ENCODE peak calls at places on chromosomes 13 and 19, in four cellular contexts. P, B, X and E are unnamed samples.

GRCh38 chr13:112779856-112780604 is 90.2 kb downstream of the ATP11A start:
- DNase-seq in X (no peak), P (no peak), B (no peak), E (no peak)

GRCh38 chr13:43493496-43494000 is 293.2 kb downstream of the ENOX1 start:
- DNase-seq in X (no peak), P (no peak), B (no peak), E (no peak)

GRCh38 chr13:97422118-97423054 is 11.6 kb upstream of the RAP2A start:
- DNase-seq in B (no peak), X (no peak), P (no peak), E (no peak)

GRCh38 chr13:40508112-40508511 is 158.3 kb downstream of the FOXO1 start:
- DNase-seq in P (peak), B (no peak), X (no peak), E (no peak)

GRCh38 chr19:40561947-40562346 is 14.7 kb upstream of the SHKBP1 start:
- DNase-seq in P (no peak), B (no peak), X (no peak), E (no peak)

GRCh38 chr19:38831142-38831605 is 420 bp downstream of the ECH1 start:
- DNase-seq in B (no peak), P (peak), X (peak), E (no peak)

GRCh38 chr13:111572956-111573355 is 252.5 kb downstream of the TEX29 start:
- DNase-seq in P (no peak), X (no peak), B (no peak), E (no peak)

GRCh38 chr19:35030257-35031071 is at the start of gene SCN1B:
- DNase-seq in X (peak), B (peak), P (peak), E (peak)

GRCh38 chr13:99371956-99372355 is 64.8 kb upstream of the GPR183 start:
- DNase-seq in X (no peak), P (no peak), B (peak), E (no peak)

GRCh38 chr19:35853038-35853756 is 893 bp upstream of the NPHS1 start:
- DNase-seq in B (no peak), P (no peak), X (no peak), E (no peak)

GRCh38 chr19:42089191-42089750 is 13.3 kb downstream of the ZNF574 start:
- DNase-seq in X (peak), P (no peak), B (no peak), E (no peak)

GRCh38 chr13:109812375-109812774 is 26.0 kb upstream of the IRS2 start:
- DNase-seq in X (no peak), B (no peak), P (no peak), E (no peak)

GRCh38 chr13:83883061-83883523 is 818 bp upstream of the SLITRK1 start:
- DNase-seq in X (no peak), P (no peak), B (no peak), E (no peak)

GRCh38 chr13:113791226-113791625 is 32.2 kb downstream of the TMEM255B start:
- DNase-seq in X (no peak), P (no peak), B (no peak), E (no peak)

DNA sequence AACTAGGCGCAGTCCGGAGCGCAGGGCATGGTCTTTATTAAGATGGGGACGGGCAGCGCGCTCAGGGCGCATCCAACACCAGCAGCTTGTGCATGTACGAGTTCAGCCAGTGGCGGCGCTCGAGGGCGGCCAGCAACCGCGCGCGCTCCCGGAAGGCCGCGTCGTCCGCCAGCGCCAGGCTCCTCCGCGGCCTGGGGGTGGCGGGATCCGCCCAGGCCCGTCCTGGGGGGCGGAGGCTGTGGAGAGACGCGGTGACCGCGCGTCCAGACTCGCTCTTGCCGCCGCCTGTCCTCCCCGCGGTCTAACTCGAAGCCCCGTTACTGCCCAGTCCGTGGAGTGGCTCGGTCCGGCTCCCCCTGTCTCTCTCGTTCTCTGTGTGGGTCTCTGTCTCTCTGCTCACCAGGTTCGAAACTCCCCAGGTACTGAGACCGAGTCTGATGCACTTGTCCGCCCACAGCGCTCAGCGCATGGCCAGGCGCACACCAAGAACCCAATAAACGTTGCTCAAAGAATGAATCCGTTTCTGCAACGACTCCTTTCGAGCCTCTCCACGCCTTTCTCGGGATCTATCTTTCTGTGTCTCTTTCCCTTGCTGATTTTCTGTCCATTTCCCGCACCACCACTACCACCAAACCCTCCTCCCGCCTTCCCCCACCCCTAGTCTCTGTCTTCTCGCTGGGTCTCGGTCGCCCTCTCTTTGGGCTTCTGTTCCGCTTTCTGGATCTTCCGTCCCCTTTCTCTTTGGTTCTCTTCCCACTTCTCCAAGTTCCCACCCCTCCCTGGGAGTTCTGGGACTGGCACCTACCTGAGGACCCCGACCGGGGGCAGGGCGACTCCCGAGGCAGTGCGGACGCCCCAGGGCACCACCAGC is 599 bp downstream of the PTH2 start:
- DNase-seq in B (peak), X (peak), P (no peak), E (no peak)
- TF ChIP-seq CTCF in B (peak), X (peak), P (peak), E (peak)

DNA sequence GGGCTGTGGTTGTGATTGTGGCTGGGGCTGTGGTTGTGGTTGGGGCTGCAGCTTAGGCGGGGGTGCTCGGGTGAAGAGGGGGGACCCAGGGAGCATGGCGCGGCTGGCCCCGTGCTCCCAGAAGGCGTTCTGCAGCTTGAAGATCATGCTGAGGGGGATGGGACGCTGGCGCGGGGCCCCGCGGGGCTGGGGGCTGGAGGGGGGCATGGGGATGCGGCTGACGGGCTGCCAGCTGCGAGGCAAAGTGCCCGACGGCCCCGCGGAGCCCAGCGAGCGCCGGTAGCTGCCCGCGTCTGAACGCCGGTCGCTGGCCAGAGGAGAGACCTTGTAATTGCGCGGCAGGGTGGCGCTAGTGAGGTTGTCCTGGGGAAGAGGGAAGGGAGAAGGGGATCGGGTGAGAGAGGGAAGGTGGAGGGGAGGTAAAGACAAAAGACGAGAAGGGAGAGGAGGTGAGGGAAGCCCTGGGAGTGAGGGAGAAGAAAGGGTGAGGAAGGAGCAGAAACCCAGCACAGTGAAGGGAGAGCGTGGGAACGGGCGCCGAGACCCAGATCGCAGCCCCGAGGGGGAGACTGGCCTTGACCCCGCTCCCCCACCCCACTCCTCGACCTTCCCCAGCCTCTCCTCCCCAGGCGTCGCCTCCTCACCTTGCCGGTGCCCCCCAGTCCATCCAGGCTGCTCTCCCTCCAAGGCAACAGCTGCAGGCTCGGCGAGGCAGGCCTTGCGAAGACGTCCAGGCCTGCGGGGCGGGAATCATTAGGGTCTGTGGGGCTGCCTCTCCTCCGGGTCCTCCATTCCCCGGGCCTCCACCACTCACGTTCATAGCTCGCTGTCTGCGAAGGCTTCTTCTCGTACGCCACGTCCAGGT is 9.1 kb downstream of the PPP1R13L start:
- DNase-seq in P (no peak), B (no peak), X (no peak), E (no peak)
- TF ChIP-seq CTCF in P (no peak), B (no peak), X (no peak), E (peak)

DNA sequence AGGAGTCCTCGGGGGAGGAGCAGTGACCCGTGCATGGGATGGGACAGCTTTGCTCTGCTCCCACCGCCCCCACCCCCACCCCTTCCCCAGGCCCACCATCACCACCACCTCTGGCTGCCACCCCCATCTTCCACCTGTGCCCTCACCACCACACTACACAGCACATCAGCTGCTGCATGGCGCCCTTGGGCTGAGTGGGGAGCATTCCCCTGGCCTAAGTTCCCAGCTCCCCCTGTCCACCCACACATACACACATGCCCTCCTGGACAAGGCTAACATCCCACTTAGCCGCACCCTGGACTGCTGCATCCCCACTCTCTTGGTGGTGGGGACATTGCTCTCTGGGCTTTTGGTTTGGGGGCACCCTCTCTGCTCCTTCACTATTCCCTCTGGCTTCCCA is 46.2 kb upstream of the SGCG start:
- DNase-seq in B (no peak), X (no peak), P (no peak), E (no peak)
- TF ChIP-seq CTCF in B (no peak), X (no peak), P (no peak), E (no peak)

DNA sequence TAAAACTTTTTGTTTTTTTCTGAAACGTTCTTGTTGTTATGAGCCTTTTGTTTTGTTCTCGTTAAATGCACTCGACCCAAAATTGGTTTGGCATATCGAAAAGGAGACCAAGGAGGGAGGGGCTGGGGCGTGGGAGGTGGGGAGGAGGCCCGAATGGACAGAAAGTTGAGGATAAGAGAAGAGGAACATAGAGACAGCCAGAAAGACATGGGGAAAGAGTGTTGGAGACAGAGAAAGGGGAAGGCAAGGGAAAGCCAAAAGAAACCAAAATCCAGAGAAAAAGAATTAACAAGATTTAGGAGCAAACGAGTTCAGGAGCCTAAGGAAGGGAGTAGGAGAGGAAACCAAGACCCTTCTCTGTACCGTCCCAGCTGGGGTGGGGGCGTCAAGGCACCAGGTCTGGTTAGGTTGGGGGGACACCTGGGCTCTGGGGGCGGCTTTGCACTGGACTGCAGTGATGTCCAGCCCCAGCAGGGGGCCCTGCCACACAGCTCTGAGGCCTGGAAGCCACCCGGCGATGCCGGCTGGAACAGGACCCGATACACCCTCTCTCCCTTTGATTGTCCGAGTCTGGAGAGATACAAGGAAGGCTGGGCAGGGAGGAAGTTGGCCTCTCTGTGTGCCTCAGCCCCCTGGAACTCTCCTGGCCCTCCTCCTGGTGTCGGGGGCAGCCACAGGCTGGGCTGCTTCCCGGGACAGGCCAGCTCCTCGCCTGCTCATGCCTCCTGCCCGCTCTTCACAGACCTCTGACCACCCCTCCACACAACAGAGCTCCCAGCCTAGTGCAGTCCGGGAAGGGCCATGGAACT is 11.6 kb upstream of the ASF1B start:
- DNase-seq in X (peak), B (peak), P (peak), E (peak)
- TF ChIP-seq CTCF in X (peak), B (peak), P (peak), E (peak)

GRCh38 chr13:69524459-69525155 is 583.0 kb upstream of the ATXN8OS start:
- DNase-seq in X (no peak), B (no peak), P (no peak), E (no peak)
- TF ChIP-seq CTCF in X (no peak), B (no peak), P (peak), E (peak)

GRCh38 chr19:29670255-29670654 is 5.0 kb downstream of the PLEKHF1 start:
- DNase-seq in X (no peak), B (no peak), P (no peak), E (no peak)

GRCh38 chr19:29672933-29673336 is 7.7 kb downstream of the PLEKHF1 start:
- DNase-seq in B (peak), P (no peak), X (peak), E (no peak)

GRCh38 chr19:29673451-29674371 is 8.4 kb downstream of the PLEKHF1 start:
- DNase-seq in B (no peak), X (peak), P (no peak), E (no peak)

GRCh38 chr19:29672319-29672932 is 7.2 kb downstream of the PLEKHF1 start:
- DNase-seq in X (no peak), P (no peak), B (no peak), E (no peak)

GRCh38 chr19:29671393-29672076 is 6.3 kb downstream of the PLEKHF1 start:
- DNase-seq in P (no peak), B (peak), X (peak), E (no peak)
- TF ChIP-seq CTCF in P (peak), B (peak), X (peak), E (no peak)

GRCh38 chr13:60155978-60156377 is 7.8 kb downstream of the DIAPH3 start:
- DNase-seq in B (no peak), P (peak), X (no peak), E (no peak)
- TF ChIP-seq CTCF in B (no peak), P (peak), X (no peak), E (no peak)

GRCh38 chr13:76823969-76824368 is 62.2 kb downstream of the KCTD12 start:
- DNase-seq in X (no peak), B (no peak), P (no peak), E (no peak)

GRCh38 chr13:76820759-76821158 is 65.4 kb downstream of the KCTD12 start:
- DNase-seq in B (no peak), X (peak), P (peak), E (no peak)

GRCh38 chr13:76826527-76826926 is 59.7 kb downstream of the KCTD12 start:
- DNase-seq in X (no peak), P (no peak), B (no peak), E (no peak)

GRCh38 chr13:76825415-76825814 is 60.8 kb downstream of the KCTD12 start:
- DNase-seq in P (no peak), X (no peak), B (no peak), E (no peak)

DNA sequence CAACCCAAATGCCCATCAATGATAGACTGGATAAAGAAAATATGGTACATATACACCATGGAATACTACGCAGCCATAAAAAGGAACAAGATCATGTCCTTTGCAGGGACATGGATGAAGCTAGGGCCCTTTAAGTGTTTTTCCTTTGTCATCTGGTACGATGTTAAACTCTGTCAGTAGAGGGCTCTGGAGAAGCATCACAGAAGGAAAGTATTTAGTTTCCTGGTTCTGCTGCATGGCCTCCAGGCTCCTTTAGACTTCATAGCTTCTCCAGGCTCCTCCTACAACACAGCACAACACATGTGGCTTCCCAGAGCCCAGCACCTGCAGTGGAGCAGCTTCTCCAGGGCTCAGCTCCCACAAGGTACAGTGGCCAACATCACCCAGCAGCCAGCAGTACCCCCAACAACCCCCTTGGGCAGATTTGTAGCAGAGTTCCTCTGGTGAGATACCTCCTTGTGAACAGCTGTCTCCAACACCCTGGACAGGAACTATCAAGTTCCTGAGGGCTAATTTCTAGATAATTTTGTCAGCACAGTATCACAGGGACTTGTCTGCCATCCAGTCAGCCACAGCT is 63.4 kb downstream of the KCTD12 start:
- DNase-seq in P (peak), B (no peak), X (no peak), E (no peak)
- TF ChIP-seq CTCF in P (peak), B (no peak), X (no peak), E (no peak)